ENCODE peak calls at places on chromosomes 4 and X, in four cellular contexts. One of them, this sample, is unnamed.

GRCh38 chr4:45442466-45442865 is 681.4 kb downstream of the GABRG1 start:
- DNase-seq in fibroblast of lung: peak
- DNase-seq in tibial artery: no peak
- DNase-seq in kidney: no peak
- DNase-seq in this sample: peak

GRCh38 chr4:22129454-22130075 is 181.0 kb upstream of the KCNIP4 start:
- DNase-seq in fibroblast of lung: peak
- DNase-seq in tibial artery: no peak
- DNase-seq in kidney: no peak
- DNase-seq in this sample: peak

GRCh38 chr4:15920723-15921591 is 17.6 kb downstream of the FGFBP1 start:
- DNase-seq in fibroblast of lung: peak
- DNase-seq in tibial artery: peak
- DNase-seq in kidney: peak
- DNase-seq in this sample: peak

GRCh38 chr4:11133868-11134267 is 294.8 kb downstream of the HS3ST1 start:
- DNase-seq in fibroblast of lung: no peak
- DNase-seq in tibial artery: no peak
- DNase-seq in kidney: no peak
- DNase-seq in this sample: no peak

GRCh38 chr4:154332681-154333421 is 158.7 kb downstream of the DCHS2 start:
- DNase-seq in fibroblast of lung: peak
- DNase-seq in tibial artery: no peak
- DNase-seq in kidney: peak
- DNase-seq in this sample: no peak

GRCh38 chr4:25860586-25861421 is 2.0 kb downstream of the SEL1L3 start:
- DNase-seq in fibroblast of lung: peak
- DNase-seq in tibial artery: no peak
- DNase-seq in kidney: no peak
- DNase-seq in this sample: no peak

GRCh38 chr4:156751486-156751885 is 220.1 kb downstream of the PDGFC start:
- DNase-seq in fibroblast of lung: no peak
- DNase-seq in tibial artery: no peak
- DNase-seq in kidney: no peak
- DNase-seq in this sample: no peak

GRCh38 chrX:46913710-46914109 is 1.5 kb downstream of the JADE3 start:
- DNase-seq in fibroblast of lung: peak
- DNase-seq in tibial artery: no peak
- DNase-seq in kidney: peak
- DNase-seq in this sample: no peak

GRCh38 chr4:145545538-145546224 is 64.0 kb downstream of the SMAD1 start:
- DNase-seq in fibroblast of lung: peak
- DNase-seq in tibial artery: no peak
- DNase-seq in kidney: no peak
- DNase-seq in this sample: peak

GRCh38 chr4:150482581-150482980 is 99.4 kb upstream of the MAB21L2 start:
- DNase-seq in fibroblast of lung: no peak
- DNase-seq in tibial artery: no peak
- DNase-seq in kidney: no peak
- DNase-seq in this sample: no peak

GRCh38 chrX:134026732-134027311 is 41.4 kb upstream of the GPC3 start:
- DNase-seq in fibroblast of lung: peak
- DNase-seq in tibial artery: peak
- DNase-seq in kidney: no peak
- DNase-seq in this sample: peak

GRCh38 chr4:76948441-76949292 is 885 bp upstream of the SEPTIN11 start:
- DNase-seq in fibroblast of lung: peak
- DNase-seq in tibial artery: peak
- DNase-seq in kidney: peak
- DNase-seq in this sample: peak

GRCh38 chr4:170305627-170306026 is 215.9 kb upstream of the AADAT start:
- DNase-seq in fibroblast of lung: no peak
- DNase-seq in tibial artery: no peak
- DNase-seq in kidney: no peak
- DNase-seq in this sample: no peak

GRCh38 chrX:150018931-150019331 is 80.6 kb upstream of the EOLA2 start:
- DNase-seq in fibroblast of lung: peak
- DNase-seq in tibial artery: no peak
- DNase-seq in kidney: no peak
- DNase-seq in this sample: no peak
- H3K27ac ChIP-seq in fibroblast of lung: peak
- H3K27ac ChIP-seq in tibial artery: no peak
- H3K27ac ChIP-seq in kidney: no peak
- H3K27ac ChIP-seq in this sample: no peak

DNA sequence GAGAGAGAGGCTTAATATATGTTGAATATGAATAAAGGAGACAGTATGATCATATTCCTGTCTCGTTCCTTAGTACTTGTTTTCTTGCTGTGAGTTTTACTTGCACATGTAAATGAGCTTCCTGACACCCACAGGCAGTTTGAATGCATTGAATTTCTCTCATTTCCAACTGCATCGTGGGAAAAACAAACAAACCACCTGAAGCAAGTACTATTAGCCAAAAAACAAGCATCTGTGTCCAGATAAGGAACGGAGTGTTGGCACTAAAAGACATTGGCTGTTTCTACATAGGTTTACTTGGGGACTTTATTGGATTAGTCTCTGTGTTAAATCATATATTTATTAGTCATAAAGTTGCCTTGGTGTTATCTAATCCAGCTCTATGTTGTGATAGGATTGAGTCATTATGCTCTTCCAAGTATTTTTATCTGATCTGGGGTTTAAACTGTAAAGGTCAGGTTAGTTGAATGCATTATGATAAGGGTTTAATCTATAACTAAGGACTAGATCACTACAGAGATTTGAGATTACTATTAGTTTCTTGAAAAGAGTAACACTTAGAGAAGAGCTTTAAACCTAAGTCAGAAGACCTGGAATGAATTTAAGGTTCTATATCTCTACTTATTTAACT is 339.0 kb upstream of the SPANXN4 start:
- DNase-seq in fibroblast of lung: no peak
- DNase-seq in tibial artery: no peak
- DNase-seq in kidney: no peak
- DNase-seq in this sample: no peak
- TF ChIP-seq CTCF in fibroblast of lung: no peak
- TF ChIP-seq CTCF in tibial artery: no peak
- TF ChIP-seq CTCF in kidney: no peak
- TF ChIP-seq CTCF in this sample: no peak

GRCh38 chrX:74420194-74421035 is 878 bp upstream of the SLC16A2 start:
- DNase-seq in fibroblast of lung: peak
- DNase-seq in tibial artery: peak
- DNase-seq in kidney: peak
- DNase-seq in this sample: peak
- H3K27ac ChIP-seq in fibroblast of lung: peak
- H3K27ac ChIP-seq in tibial artery: peak
- H3K27ac ChIP-seq in kidney: peak
- H3K27ac ChIP-seq in this sample: peak

DNA sequence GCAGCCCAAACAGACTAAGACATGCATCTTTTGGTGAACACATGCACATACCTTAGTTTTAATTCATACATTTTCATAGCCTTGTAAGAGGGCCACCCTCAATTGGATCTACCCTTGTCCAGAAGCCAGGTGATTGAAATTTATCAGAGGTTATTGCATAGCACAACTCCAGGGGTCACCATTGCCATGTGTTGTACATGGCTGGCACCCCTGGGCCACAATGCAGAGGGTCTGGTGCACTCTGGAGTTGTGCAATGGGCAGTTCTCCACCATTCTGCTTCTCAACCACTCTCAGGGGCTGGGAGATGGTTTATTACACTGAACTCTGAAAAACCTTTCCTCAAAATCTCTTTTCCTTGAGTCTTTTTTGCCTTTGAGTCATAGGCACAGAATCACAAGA is 184.4 kb upstream of the CXorf66 start:
- DNase-seq in fibroblast of lung: no peak
- DNase-seq in tibial artery: no peak
- DNase-seq in kidney: no peak
- DNase-seq in this sample: no peak
- TF ChIP-seq CTCF in fibroblast of lung: no peak
- TF ChIP-seq CTCF in tibial artery: no peak
- TF ChIP-seq CTCF in kidney: no peak
- TF ChIP-seq CTCF in this sample: no peak

DNA sequence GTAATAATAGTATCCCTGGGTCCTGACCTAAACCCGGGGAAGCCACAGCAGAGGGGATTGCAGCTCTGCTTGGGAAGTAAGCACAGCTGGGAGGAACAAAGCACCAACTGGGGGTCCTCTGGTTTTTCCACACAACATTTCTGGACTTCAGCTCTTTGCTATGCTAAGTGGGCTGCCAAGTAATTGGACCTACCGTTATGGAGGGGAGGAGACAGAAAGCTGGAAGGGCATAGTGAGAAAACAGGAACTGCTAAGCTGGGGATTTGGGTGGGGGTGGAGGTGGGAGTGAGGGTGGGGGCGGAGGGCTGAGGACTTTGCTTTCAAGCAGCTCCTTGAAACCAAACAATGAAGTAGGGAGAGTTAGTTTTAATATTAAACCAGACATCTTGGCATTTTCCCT is 183.4 kb downstream of the ZIC3 start:
- DNase-seq in fibroblast of lung: no peak
- DNase-seq in tibial artery: no peak
- DNase-seq in kidney: no peak
- DNase-seq in this sample: no peak
- H3K27ac ChIP-seq in fibroblast of lung: no peak
- H3K27ac ChIP-seq in tibial artery: no peak
- H3K27ac ChIP-seq in kidney: no peak
- H3K27ac ChIP-seq in this sample: no peak

GRCh38 chr4:166169111-166169510 is 296.1 kb downstream of the TLL1 start:
- DNase-seq in fibroblast of lung: no peak
- DNase-seq in tibial artery: no peak
- DNase-seq in kidney: no peak
- DNase-seq in this sample: no peak
- TF ChIP-seq CTCF in fibroblast of lung: peak
- TF ChIP-seq CTCF in tibial artery: no peak
- TF ChIP-seq CTCF in kidney: no peak
- TF ChIP-seq CTCF in this sample: no peak

GRCh38 chr4:1297023-1297395 is 7.3 kb downstream of the MAEA start:
- DNase-seq in fibroblast of lung: no peak
- DNase-seq in tibial artery: no peak
- DNase-seq in kidney: peak
- DNase-seq in this sample: no peak
- H3K27ac ChIP-seq in fibroblast of lung: no peak
- H3K27ac ChIP-seq in tibial artery: no peak
- H3K27ac ChIP-seq in kidney: no peak
- H3K27ac ChIP-seq in this sample: peak

DNA sequence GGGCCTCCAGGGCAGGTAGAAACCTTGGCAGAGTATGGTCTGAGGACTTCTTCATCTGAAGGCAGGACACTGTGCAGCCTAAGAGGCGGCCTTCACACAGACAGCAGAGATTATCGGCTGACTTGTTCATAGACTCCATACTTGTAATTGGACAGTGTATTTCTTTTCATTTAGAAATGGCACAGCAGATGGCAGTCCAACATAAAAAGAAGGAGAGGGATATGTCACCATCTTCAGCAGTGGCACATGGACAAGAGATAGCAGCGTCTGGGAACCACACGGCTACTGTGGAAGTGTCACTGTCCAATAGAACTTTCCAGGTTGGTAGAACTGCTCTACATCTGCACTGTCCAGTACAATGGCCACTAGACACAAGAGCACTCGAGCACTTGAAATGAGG is 21.7 kb upstream of the GEMIN8 start:
- DNase-seq in fibroblast of lung: no peak
- DNase-seq in tibial artery: no peak
- DNase-seq in kidney: no peak
- DNase-seq in this sample: no peak
- TF ChIP-seq CTCF in fibroblast of lung: no peak
- TF ChIP-seq CTCF in tibial artery: no peak
- TF ChIP-seq CTCF in kidney: no peak
- TF ChIP-seq CTCF in this sample: no peak

This sample was measured in RWPE1.